ENCODE peak calls at places on chromosomes 5 and 9, in eight cellular contexts. G is HCT116, F is spleen, X is tibial nerve, W is right lobe of liver, A is IMR-90, K is HepG2, M is A549. V is an unnamed sample. For H3K4me1, the result is how much of the 10 kb centered on the place peaks cover.

GRCh38 chr5:139422307-139422893 is 16.9 kb downstream of the DNAJC18 start:
- DNase-seq in G (peak), F (no peak), X (no peak), W (no peak), A (peak), K (peak), M (peak), V (peak)

GRCh38 chr5:180126716-180127681 is 55.4 kb upstream of the RNF130 start:
- DNase-seq in G (no peak), F (peak), X (no peak), W (no peak), A (no peak), K (no peak), M (peak), V (peak)

GRCh38 chr5:115179959-115180709 is 10.4 kb upstream of the TRIM36 start:
- DNase-seq in G (no peak), F (peak), X (no peak), W (no peak), A (peak), K (no peak), M (peak), V (peak)

GRCh38 chr9:109194157-109194556 is 27.1 kb upstream of the FRRS1L start:
- DNase-seq in G (no peak), F (no peak), X (no peak), W (no peak), A (peak), K (no peak), M (no peak), V (no peak)

GRCh38 chr5:142450419-142450818 is 125.6 kb upstream of the SPRY4 start:
- DNase-seq in G (no peak), F (no peak), X (no peak), W (no peak), A (no peak), K (no peak), M (no peak), V (no peak)

GRCh38 chr5:111703662-111704061 is 53.3 kb downstream of the NREP start:
- DNase-seq in G (no peak), F (no peak), X (no peak), W (no peak), A (no peak), K (no peak), M (no peak), V (no peak)

GRCh38 chr5:14379739-14380497 is 201.7 kb upstream of the OTULINL start:
- DNase-seq in G (no peak), F (no peak), X (no peak), W (no peak), A (no peak), K (no peak), M (no peak), V (no peak)

GRCh38 chr9:2621678-2622360 is at the start of gene VLDLR:
- DNase-seq in G (no peak), F (peak), X (no peak), W (peak), A (peak), K (no peak), M (peak), V (no peak)

GRCh38 chr5:150204588-150204960 is 14.7 kb downstream of the SLC6A7 start:
- DNase-seq in G (no peak), F (no peak), X (no peak), W (no peak), A (no peak), K (no peak), M (no peak), V (no peak)

GRCh38 chr5:178130576-178131445 is at the start of gene RMND5B:
- DNase-seq in G (peak), F (peak), X (peak), W (peak), A (peak), K (peak), M (peak), V (peak)
- TF ChIP-seq POLR2A in G (peak), F (peak), X (peak), W (peak), A (peak), K (peak), M (peak), V (peak)

GRCh38 chr9:121294866-121295661 is 27.1 kb downstream of the GSN start:
- DNase-seq in G (no peak), F (no peak), X (peak), W (no peak), A (no peak), K (peak), M (no peak), V (peak)
- H3K4me1 ChIP-seq in G (under half), F (under half), X (under half), W (under half), A (under half), K (half or more), M (under half), V (under half)

DNA sequence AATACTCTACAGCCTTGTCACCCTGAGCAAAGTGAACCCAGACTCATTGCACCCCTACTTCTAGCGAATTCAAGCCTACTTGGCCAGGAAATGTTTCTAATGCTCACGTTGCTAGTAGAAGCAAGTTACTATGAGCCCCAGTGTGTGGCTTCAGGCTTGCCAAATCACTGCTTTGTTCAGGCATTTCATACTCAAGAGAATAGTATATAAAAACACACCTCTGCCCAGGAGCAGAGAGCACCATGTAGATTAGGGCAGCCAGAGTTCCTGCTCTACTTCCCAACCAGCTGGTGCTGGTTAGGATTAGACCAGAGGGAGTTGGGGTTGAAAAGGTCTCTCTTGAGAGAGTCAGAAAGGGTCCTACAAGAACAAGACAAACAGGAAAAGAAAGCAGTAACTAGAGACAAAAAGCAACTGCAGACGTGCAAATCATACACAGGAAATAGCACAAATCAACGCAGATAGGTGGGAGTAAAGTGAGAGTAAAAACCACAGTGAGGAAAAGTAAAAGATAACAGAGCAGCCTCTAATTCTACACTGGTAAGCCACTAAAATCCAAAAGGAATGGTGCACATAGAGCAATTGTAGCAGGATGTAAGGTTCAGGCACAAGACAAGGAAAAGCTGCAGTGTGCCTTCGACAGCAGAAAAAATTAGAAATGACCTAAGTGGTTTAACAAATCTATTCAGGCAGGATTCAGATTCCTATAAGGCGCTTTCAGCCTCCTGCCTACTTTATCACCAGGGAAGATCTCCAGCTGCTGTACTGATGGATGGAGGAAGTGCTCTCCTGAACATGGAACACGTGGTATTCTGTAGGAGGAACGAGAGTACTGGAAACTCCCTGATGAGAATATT is 49.6 kb upstream of the KIF2A start:
- DNase-seq in G (no peak), F (no peak), X (no peak), W (no peak), A (no peak), K (no peak), M (no peak), V (no peak)
- TF ChIP-seq POLR2A in G (no peak), F (no peak), X (no peak), W (no peak), A (no peak), K (no peak), M (no peak), V (no peak)

GRCh38 chr9:136532799-136533774 is 12.8 kb downstream of the NOTCH1 start:
- DNase-seq in G (no peak), F (peak), X (no peak), W (no peak), A (no peak), K (no peak), M (no peak), V (peak)

GRCh38 chr9:136531904-136532798 is 13.7 kb downstream of the NOTCH1 start:
- DNase-seq in G (no peak), F (no peak), X (no peak), W (no peak), A (no peak), K (no peak), M (no peak), V (no peak)

GRCh38 chr9:136529516-136530471 is 16.1 kb downstream of the NOTCH1 start:
- DNase-seq in G (no peak), F (no peak), X (no peak), W (no peak), A (no peak), K (no peak), M (no peak), V (no peak)

GRCh38 chr9:136530472-136531089 is 15.3 kb downstream of the NOTCH1 start:
- DNase-seq in G (no peak), F (no peak), X (no peak), W (no peak), A (no peak), K (no peak), M (no peak), V (no peak)

DNA sequence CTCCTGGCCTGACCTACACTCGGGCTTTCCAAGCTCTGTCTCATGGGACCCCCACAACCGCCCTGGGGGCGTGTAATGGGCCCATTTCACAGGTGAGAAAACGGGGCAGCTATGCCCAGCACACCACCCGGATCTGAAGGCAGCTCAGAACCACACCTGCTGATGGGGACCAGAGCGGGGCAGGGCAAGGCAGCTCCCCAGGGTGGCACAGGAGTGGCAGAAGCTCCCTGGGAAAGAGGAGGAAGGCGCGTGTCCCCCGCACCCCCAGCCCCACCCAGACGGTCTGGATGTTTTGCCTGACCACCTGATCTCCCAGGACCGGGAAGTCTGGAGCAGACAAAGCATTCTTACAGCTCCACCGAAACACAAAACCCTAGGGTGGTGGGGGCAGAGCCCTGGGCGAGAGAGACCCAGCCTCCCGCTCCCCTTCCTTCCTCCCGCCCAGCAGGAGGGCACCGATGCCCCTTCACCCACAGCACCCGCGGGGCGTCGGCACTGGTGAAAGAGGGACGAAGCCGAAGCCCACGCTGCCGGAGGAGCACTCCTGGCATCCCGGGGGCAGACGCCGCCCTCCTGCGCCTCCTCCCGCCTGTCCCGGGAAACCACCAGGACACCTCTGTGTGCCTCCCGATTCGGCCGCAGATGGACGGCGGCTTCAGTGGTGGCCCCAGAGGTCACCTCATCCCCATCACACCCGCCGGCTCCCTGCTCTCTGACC is 14.5 kb downstream of the NOTCH1 start:
- DNase-seq in G (no peak), F (no peak), X (no peak), W (no peak), A (no peak), K (no peak), M (no peak), V (no peak)
- H3K4me1 ChIP-seq in G (under half), F (half or more), X (under half), W (under half), A (under half), K (under half), M (under half), V (under half)

DNA sequence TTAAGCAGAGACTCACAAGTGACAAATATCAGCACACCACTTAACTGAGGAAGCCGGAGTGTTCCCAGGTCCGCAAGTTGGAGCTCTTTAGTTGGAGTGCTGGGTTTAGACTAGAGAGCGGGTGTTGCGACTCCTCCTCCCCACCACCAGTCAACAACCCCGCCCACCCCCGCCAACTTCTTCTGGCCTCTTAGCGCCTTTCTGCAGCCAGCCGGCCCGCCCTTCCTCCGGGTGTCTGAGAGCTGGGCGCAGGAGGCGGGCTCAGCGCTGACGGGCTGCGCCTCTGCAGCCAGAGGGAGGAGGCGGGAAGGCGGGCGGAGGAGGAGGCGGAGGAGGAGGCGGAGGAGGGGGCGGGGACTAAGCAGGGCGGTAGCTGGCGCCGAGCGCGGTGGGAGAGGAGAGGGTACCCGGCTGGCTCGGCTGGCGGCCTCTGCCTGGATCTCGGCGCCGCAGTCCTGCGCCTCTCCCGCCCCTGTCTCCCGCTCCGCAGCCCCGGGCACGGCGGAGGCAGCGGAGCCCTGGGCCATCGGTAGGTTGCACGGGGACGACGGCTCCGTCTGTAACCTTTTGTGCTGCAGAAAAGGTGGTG is at the start of gene MACIR:
- DNase-seq in G (peak), F (peak), X (peak), W (peak), A (peak), K (peak), M (peak), V (peak)
- TF ChIP-seq POLR2A in G (peak), F (no peak), X (peak), W (peak), A (peak), K (peak), M (peak), V (peak)

DNA sequence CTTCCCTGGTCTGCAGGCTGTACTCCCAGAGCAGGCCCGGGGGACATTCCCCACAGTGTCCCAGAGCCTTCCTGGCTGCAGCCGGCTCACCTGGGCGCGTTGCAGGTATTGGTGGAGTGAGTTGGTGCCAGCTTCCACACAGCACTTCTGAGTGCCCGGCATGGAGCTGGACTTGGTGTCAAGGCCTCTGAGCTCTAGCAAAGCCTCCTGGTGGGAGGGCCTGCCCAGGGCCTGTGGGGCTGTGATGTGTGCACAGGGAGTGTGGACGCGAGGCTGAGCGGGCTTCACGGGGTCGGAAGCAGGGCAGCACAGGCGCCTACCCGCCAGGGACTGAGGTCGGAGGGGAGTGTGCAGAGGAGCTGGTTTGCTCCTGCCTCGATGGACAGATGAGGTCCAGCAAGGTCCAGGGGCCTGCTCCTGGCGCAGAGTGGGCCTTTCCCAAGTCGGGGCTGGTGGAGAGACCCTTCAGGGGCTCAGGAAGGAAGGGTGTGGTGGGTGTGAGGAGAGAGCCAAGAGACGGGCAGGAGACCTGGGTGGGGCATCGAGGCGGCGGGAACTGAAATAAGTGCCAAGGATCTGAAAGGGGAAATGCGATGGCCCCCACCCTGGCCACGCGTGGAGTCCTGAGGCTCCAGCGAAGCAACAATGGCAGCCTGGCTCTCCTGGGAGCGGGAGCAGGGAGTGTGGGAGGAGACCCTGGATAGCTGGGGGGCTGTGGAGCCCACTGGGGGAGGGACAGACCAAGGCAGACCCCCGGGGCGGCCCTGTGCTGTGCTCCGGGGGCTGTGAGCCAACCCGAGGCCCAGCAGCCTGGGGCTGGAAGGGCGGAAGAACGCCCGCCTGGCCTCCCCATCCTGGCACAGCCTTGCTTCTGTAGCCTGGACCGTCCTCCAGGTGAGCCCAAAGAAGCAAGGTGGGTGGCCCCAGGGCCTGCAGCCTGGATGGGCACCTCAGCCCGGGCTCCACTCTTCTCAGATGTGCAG is 78.4 kb downstream of the RXRA start:
- DNase-seq in G (no peak), F (no peak), X (no peak), W (no peak), A (no peak), K (no peak), M (no peak), V (no peak)
- H3K4me1 ChIP-seq in G (under half), F (half or more), X (under half), W (under half), A (under half), K (under half), M (half or more), V (half or more)

DNA sequence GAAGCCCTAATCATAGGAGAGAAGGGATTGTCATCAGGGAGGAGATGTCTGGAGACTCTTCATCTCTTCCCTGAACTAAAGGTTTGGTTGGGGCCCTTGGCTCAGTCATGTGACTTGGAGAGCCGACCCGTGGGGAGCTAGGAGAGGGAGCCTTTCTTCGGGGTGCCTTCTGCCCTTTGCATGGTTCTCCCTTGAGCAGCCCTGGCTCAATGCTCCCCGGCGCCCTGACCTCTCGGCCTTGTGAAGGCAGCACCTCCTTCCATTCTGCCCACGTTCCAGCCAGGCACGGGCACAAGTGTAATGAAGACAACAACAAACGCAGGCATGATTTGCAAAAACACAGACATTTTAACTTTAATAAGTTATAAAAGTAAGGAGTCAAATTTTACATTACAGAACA is 50.4 kb downstream of the ZNF354C start:
- DNase-seq in G (no peak), F (peak), X (no peak), W (no peak), A (no peak), K (no peak), M (no peak), V (no peak)
- TF ChIP-seq POLR2A in G (no peak), F (no peak), X (no peak), W (no peak), A (no peak), K (no peak), M (no peak), V (no peak)

GRCh38 chr9:136485651-136486050 is 2.8 kb upstream of the SEC16A start:
- DNase-seq in G (no peak), F (peak), X (no peak), W (peak), A (no peak), K (peak), M (no peak), V (no peak)
- H3K4me1 ChIP-seq in G (under half), F (half or more), X (under half), W (under half), A (under half), K (under half), M (under half), V (under half)

DNA sequence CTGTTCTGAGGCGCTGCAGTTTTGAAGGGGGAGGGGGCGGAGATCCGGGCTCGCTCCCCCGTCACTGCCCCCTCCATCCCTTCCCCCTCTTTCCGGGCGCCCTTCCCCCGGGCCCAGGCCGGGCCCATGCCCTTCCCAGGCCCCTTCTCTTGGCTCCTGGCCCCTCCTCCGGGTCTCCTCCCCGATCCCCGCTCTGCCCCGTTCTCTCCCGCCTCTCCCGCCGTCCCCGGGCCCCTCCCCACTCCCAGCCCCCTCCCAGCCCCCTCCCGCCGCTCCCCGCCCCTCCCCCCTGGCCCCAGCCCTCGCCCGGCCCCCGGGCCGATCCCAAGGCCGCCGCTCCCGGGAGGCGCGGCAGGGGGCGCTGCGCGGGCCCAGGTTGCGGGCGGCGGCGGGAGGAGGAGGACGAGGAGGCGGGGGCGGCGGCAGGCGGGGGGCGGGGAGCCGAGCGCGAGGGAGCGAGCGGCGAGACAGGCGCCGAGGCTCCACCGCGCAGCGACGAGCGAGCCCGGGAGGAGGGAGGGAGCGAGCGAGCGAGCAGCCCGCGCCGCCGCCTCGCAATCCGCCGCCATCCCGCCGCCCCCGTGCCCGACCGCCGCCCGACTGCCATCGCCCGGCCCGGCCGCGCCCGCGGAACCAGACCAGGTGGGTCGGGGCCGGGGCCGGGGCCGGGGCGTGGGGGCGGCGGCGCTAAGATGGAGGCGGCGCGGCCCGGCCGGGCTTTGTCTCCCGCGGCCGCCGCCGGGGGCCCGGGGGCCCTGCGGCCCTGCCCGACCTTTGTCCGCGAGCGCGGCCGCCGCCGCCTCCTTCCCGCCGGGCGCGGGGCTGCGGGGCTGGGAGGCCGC is at the start of gene PRRC2B:
- DNase-seq in G (peak), F (peak), X (peak), W (peak), A (peak), K (peak), M (peak), V (peak)
- TF ChIP-seq POLR2A in G (peak), F (no peak), X (peak), W (peak), A (peak), K (peak), M (peak), V (peak)